ENCODE peak calls at places on chromosomes 16 and 17, in seven cellular contexts. L is esophagus muscularis mucosa, G is foreskin fibroblast, H is sigmoid colon, Q is AG10803, R is AG04450, Z is adrenal gland. M is an unnamed sample.

GRCh38 chr17:4719684-4720221 is 9.3 kb downstream of the ARRB2 start:
- DNase-seq in L (no peak), G (peak; percentile 33), H (no peak), Q (no peak), R (no peak), Z (peak; percentile 73), M (no peak)

GRCh38 chr17:43411369-43411677 is 12.5 kb downstream of the ARL4D start:
- DNase-seq in L (no peak), G (peak; percentile 52), H (no peak), Q (no peak), R (no peak), Z (no peak), M (no peak)

GRCh38 chr16:87416826-87417471 is 24.8 kb downstream of the MAP1LC3B start:
- DNase-seq in L (no peak), G (peak; percentile 80), H (peak; percentile 69), Q (peak; percentile 71), R (no peak), Z (no peak), M (peak; percentile 76)

GRCh38 chr17:9229826-9230201 is 208.5 kb downstream of the NTN1 start:
- DNase-seq in L (no peak), G (no peak), H (no peak), Q (no peak), R (no peak), Z (no peak), M (no peak)

GRCh38 chr17:79897243-79898063 is 58.2 kb upstream of the CBX4 start:
- DNase-seq in L (no peak), G (no peak), H (no peak), Q (no peak), R (no peak), Z (no peak), M (no peak)

GRCh38 chr17:72569193-72569946 is 448.6 kb downstream of the SOX9 start:
- DNase-seq in L (no peak), G (no peak), H (no peak), Q (no peak), R (no peak), Z (no peak), M (no peak)

GRCh38 chr17:43467981-43468541 is 15.7 kb upstream of the DHX8 start:
- DNase-seq in L (no peak), G (peak; percentile 90), H (peak; percentile 77), Q (peak; percentile 98), R (no peak), Z (no peak), M (peak; percentile 74)

GRCh38 chr16:15966420-15967222 is 17.2 kb downstream of the ABCC1 start:
- DNase-seq in L (no peak), G (peak; percentile 96), H (no peak), Q (peak; percentile 75), R (peak; percentile 61), Z (no peak), M (peak; percentile 55)

GRCh38 chr17:59830007-59830630 is 62.6 kb downstream of the TUBD1 start:
- DNase-seq in L (no peak), G (peak; percentile 53), H (no peak), Q (peak; percentile 88), R (no peak), Z (no peak), M (peak; percentile 66)

GRCh38 chr17:40495140-40495539 is 6.3 kb downstream of the TNS4 start:
- DNase-seq in L (no peak), G (no peak), H (no peak), Q (no peak), R (no peak), Z (no peak), M (no peak)

GRCh38 chr17:67500677-67501300 is 123.7 kb downstream of the PITPNC1 start:
- DNase-seq in L (no peak), G (no peak), H (no peak), Q (no peak), R (no peak), Z (no peak), M (no peak)

GRCh38 chr17:1229891-1230571 is 40.2 kb upstream of the BHLHA9 start:
- DNase-seq in L (no peak), G (no peak), H (no peak), Q (no peak), R (no peak), Z (no peak), M (no peak)

GRCh38 chr17:4920351-4921048 is 11.6 kb upstream of the GP1BA start:
- DNase-seq in L (no peak), G (peak; percentile 68), H (no peak), Q (peak; percentile 66), R (no peak), Z (no peak), M (peak; percentile 80)

GRCh38 chr17:1365445-1366039 is 34.5 kb downstream of the YWHAE start:
- DNase-seq in L (no peak), G (peak; percentile 89), H (peak; percentile 86), Q (peak; percentile 78), R (peak; percentile 72), Z (peak; percentile 61), M (peak; percentile 88)

GRCh38 chr17:59643159-59643857 is 23.6 kb downstream of the CLTC start:
- DNase-seq in L (no peak), G (peak; percentile 44), H (no peak), Q (peak; percentile 56), R (no peak), Z (no peak), M (peak; percentile 60)

GRCh38 chr16:11136600-11136999 is 119.4 kb downstream of the SOCS1 start:
- DNase-seq in L (no peak), G (peak; percentile 47), H (no peak), Q (peak; percentile 29), R (no peak), Z (no peak), M (no peak)

GRCh38 chr17:45016823-45017222 is 34.6 kb downstream of the DCAKD start:
- DNase-seq in L (no peak), G (peak; percentile 49), H (no peak), Q (peak; percentile 19), R (no peak), Z (no peak), M (no peak)

GRCh38 chr16:5058476-5058875 is 7.3 kb downstream of the C16orf89 start:
- DNase-seq in L (no peak), G (peak; percentile 28), H (no peak), Q (no peak), R (no peak), Z (no peak), M (no peak)
- TF ChIP-seq CTCF in L (no peak), G (peak; percentile 27), H (no peak), Q (peak; percentile 24), R (peak; percentile 48), Z (no peak), M (peak; percentile 36)

DNA sequence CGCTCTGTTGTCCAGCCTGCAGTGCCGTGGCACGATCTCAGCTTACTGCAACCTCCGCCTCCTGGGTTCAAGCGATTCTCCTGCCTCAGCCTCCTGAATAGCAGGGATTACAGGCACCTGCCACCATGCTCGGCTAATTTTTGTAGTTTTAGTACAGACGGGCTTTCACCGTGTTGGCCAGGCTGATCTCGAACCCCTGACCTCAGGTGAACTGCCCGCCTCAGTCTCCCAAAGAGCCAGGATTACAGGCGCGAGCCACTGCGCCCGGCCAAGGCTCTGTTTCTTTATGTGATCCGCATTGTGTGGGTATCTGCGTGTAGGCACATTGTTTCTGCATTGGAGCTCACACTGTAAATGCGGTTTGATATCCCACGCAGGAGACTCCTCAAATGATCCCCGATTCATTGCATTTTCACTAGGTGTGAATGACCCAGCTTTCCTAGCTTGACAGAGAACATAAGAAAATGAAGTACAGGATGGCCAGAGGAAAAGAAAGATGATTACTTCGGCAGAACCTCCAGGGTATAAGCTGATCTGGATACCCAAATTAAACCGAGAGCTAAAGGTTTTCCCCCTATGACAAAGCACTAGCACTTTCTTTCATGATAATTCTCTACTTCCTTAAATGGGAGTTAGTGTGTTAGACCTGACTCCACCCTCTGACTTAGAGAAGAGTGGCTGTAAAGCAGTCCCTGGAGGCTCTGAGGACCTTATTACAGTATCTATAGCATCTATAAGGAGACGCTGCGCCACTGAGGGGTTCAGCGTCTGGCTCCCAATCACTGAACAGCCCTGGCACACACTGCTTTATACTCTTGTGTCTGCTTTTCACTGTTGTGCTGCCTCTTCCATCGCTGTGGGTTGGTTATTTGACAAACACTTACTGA is 17.3 kb downstream of the COTL1 start:
- DNase-seq in L (no peak), G (peak; percentile 42), H (no peak), Q (no peak), R (no peak), Z (no peak), M (peak; percentile 46)
- H3K4me3 ChIP-seq in L (peak overlapping the region; percentile 5), G (no peak overlapping the region), H (peak overlapping the region; percentile 28), Q (no peak overlapping the region), R (no peak overlapping the region), Z (no peak overlapping the region), M (no peak overlapping the region)

GRCh38 chr16:3650631-3651265 is 3.7 kb upstream of the DNASE1 start:
- DNase-seq in L (no peak), G (no peak), H (peak; percentile 35), Q (no peak), R (no peak), Z (peak; percentile 10), M (no peak)
- TF ChIP-seq CTCF in L (no peak), G (no peak), H (no peak), Q (no peak), R (no peak), Z (no peak), M (no peak)

GRCh38 chr16:78196527-78196926 is 97.1 kb downstream of the WWOX start:
- DNase-seq in L (peak; percentile 21), G (no peak), H (no peak), Q (no peak), R (no peak), Z (no peak), M (no peak)
- H3K4me3 ChIP-seq in L (no peak overlapping the region), G (no peak overlapping the region), H (no peak overlapping the region), Q (no peak overlapping the region), R (no peak overlapping the region), Z (no peak overlapping the region), M (no peak overlapping the region)

DNA sequence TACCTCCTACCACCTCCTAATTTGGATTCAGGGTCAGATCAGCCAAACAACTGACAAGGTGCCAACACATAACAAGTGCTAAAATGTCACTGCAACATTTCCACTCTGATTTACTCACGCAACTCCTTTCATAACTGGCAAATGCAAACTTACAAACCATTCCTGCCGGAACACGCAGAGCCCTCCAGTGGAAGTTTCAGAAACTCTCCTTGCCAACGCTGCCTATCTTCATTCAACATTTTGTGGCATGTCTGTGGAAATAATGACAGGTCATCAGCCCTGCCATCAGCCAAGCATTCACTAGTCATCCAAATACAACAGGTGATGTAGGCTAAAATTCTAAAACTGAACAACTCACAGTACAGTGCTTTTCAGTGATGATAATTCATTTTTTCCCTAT is 37.7 kb upstream of the OR3A1 start:
- DNase-seq in L (no peak), G (no peak), H (no peak), Q (no peak), R (no peak), Z (no peak), M (no peak)
- TF ChIP-seq CTCF in L (no peak), G (no peak), H (no peak), Q (no peak), R (no peak), Z (no peak), M (no peak)

GRCh38 chr17:7018331-7018964 is 4.4 kb upstream of the BCL6B start:
- DNase-seq in L (no peak), G (no peak), H (peak; percentile 91), Q (peak; percentile 60), R (no peak), Z (peak; percentile 72), M (no peak)
- H3K4me3 ChIP-seq in L (peak overlapping the region; percentile 78), G (no peak overlapping the region), H (peak overlapping the region; percentile 73), Q (peak overlapping the region; percentile 60), R (no peak overlapping the region), Z (no peak overlapping the region), M (no peak overlapping the region)